ENCODE peak calls at places on chromosomes 5 and 9, in four cellular contexts. Y is IMR-90, T is A549, M is K562. X is an unnamed sample.

GRCh38 chr9:38360880-38361836 is 31.3 kb upstream of the ALDH1B1 start:
- DNase-seq in Y (no peak), T (no peak), M (no peak), X (no peak)

GRCh38 chr5:94021246-94021645 is 279.8 kb upstream of the POU5F2 start:
- DNase-seq in Y (peak; percentile 74), T (peak; percentile 64), M (no peak), X (no peak)

GRCh38 chr9:93447642-93448041 is 3.8 kb upstream of the FAM120A start:
- DNase-seq in Y (no peak), M (no peak), T (no peak), X (no peak)

GRCh38 chr5:168047669-168048111 is 243.8 kb upstream of the WWC1 start:
- DNase-seq in M (no peak), T (no peak), Y (no peak), X (no peak)

GRCh38 chr5:78009937-78010527 is 233.9 kb upstream of the TBCA start:
- DNase-seq in T (no peak), Y (peak; percentile 95), M (no peak), X (no peak)

GRCh38 chr9:68780735-68781134 is 75.7 kb downstream of the PIP5K1B start:
- DNase-seq in T (no peak), M (no peak), Y (peak; percentile 4), X (no peak)

GRCh38 chr5:122102825-122103224 is 24.8 kb upstream of the LOX start:
- DNase-seq in T (no peak), M (no peak), Y (peak; percentile 85), X (no peak)

GRCh38 chr9:87343816-87344438 is 153.7 kb upstream of the DAPK1 start:
- DNase-seq in M (no peak), T (no peak), Y (no peak), X (no peak)

GRCh38 chr5:169610606-169611005 is 26.5 kb upstream of the DOCK2 start:
- DNase-seq in M (no peak), Y (peak; percentile 39), T (no peak), X (no peak)

GRCh38 chr5:445591-445990 is 2.6 kb downstream of the EXOC3 start:
- DNase-seq in M (no peak), T (no peak), Y (no peak), X (no peak)

DNA sequence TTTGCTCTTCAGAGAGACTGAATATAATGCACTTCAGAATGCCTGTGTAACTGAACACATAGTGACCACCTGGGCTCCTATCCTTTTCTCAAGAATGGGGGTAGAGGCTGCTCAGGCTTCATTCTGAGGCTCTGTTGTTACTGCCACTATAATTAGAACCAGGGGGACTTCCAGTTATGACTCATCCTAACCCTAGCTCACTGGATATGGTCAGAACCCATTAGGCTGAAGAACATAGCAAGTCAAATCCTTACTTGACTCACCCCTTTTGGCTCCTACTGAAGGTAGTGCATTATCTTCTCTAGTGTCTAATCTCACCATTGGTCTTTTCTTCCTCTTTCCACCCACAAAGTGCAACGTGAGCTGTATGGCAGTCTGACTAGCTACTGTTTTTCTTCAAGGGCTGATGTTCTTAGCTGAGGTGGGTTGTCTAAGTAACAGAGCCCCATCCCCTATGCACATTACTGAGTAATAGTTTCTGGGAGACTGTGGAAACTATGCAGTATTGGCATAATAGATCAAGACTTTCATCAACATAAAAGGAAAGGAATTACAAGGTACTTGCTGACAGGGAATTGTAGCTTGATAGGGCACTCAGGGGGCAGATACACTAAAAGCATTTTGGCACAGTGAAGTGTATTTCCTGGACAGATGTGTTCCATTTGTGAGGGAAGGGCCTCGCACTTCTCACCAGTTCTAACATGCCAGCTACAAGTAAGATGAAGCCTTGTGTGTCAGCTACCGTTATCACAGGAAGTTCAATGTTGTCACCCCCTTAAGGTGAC is 431.0 kb upstream of the MEF2C start:
- DNase-seq in M (peak; percentile 15), T (no peak), Y (peak; percentile 96), X (peak; percentile 99)
- TF ChIP-seq ELK1 in M (no peak), T (no peak), Y (no peak), X (no peak)

GRCh38 chr9:137198051-137198747 is 2.3 kb downstream of the TPRN start:
- DNase-seq in M (no peak), Y (no peak), T (no peak), X (no peak)
- H3K4me3 ChIP-seq in M (peak overlapping the region; percentile 37), Y (no peak overlapping the region), T (no peak overlapping the region), X (no peak overlapping the region)

DNA sequence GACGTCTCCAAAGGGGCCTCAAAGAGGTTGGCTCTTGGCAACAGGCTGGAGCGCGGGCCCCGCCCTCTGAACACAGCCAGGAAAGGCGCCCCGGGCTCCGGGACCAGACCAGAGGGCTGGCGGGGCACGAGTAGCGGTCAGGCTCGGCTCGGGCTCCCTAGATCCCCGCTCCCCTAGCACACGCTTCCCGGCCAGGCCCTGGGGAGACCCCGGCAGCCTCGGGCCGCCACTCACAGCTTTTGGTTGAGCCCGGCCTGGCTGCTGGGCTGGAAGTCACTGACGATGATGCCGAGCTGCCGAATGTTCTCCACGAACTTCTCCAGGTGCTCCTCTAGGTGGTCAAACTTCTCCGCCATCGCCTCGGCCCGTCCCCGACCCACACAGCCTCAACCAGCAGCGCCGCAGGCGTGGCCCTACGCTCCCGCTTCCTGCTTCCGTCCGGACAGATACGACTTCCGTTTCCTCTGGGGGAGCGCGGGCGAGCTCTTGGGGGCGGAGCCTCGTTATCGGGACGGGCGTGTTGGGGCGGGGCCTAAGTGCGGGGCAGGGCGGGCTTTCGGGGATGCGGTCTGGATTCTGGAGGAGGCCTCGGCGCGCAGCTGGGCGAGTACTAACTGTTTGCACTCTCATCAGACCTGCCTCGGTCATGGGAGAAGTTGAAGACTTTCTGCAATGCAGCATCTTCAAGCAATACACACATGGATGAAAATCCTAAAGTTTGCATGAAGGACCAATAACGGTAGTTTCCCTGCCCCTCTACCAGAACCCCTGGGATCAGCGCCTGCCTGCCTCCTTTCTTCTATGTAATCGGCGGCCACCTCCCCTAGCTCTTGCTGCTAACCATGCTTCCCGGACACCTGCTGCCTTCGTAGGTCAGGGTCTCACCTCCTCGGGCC is at the start of gene MED10:
- DNase-seq in Y (peak; percentile 91), M (peak; percentile 98), T (peak; percentile 91), X (peak; percentile 75)
- TF ChIP-seq POLR2A in Y (peak; percentile 85), M (peak; percentile 95), T (peak; percentile 81), X (peak; percentile 96)

GRCh38 chr9:95049761-95050160 is 267.7 kb downstream of the FANCC start:
- DNase-seq in M (peak; percentile 22), Y (no peak), T (no peak), X (no peak)

GRCh38 chr9:95047452-95048224 is 269.9 kb downstream of the FANCC start:
- DNase-seq in M (no peak), Y (no peak), T (no peak), X (no peak)

GRCh38 chr9:95045751-95046150 is 271.8 kb downstream of the FANCC start:
- DNase-seq in Y (no peak), T (no peak), M (no peak), X (no peak)

GRCh38 chr9:95044731-95045508 is 272.6 kb downstream of the FANCC start:
- DNase-seq in M (no peak), Y (no peak), T (peak; percentile 62), X (no peak)

GRCh38 chr9:95048225-95049087 is 269.1 kb downstream of the FANCC start:
- DNase-seq in M (peak; percentile 97), T (no peak), Y (no peak), X (no peak)
- TF ChIP-seq ELK1 in M (no peak), T (no peak), Y (no peak), X (no peak)

X was measured in GM12878.